ENCODE peak calls at places on chromosome 19, in four cellular contexts. A, O, Z and N are unnamed samples.

GRCh38 chr19:4896372-4896771 is 6.3 kb downstream of the ARRDC5 start:
- DNase-seq in A (no peak), O (no peak), Z (no peak), N (no peak)

GRCh38 chr19:1351324-1351947 is 32.3 kb upstream of the NDUFS7 start:
- DNase-seq in A (no peak), O (no peak), Z (no peak), N (no peak)

GRCh38 chr19:8640402-8641004 is 10.1 kb downstream of the NFILZ start:
- DNase-seq in A (peak; percentile 40), O (no peak), Z (no peak), N (peak; percentile 84)

GRCh38 chr19:13428352-13428751 is 77.9 kb downstream of the CACNA1A start:
- DNase-seq in A (no peak), O (no peak), Z (no peak), N (no peak)

GRCh38 chr19:4369888-4370260 is 26.5 kb downstream of the MPND start:
- DNase-seq in A (peak; percentile 51), O (no peak), Z (no peak), N (peak; percentile 70)

GRCh38 chr19:12833418-12833746 is 997 bp downstream of the RTBDN start:
- DNase-seq in A (no peak), O (no peak), Z (no peak), N (no peak)

GRCh38 chr19:7940841-7941240 is 2.6 kb downstream of the TIMM44 start:
- DNase-seq in A (no peak), O (no peak), Z (no peak), N (no peak)

GRCh38 chr19:51246153-51246552 is 4.7 kb upstream of the SIGLECL1 start:
- DNase-seq in A (no peak), O (no peak), Z (no peak), N (no peak)

GRCh38 chr19:17865364-17866311 is 5.9 kb downstream of the RPL18A start:
- DNase-seq in A (no peak), O (no peak), Z (no peak), N (no peak)

GRCh38 chr19:1941146-1942077 is at the start of gene CSNK1G2:
- DNase-seq in A (no peak), O (peak; percentile 42), Z (no peak), N (no peak)

GRCh38 chr19:45163751-45164150 is 3.0 kb upstream of the NKPD1 start:
- DNase-seq in A (no peak), O (no peak), Z (no peak), N (no peak)

GRCh38 chr19:1098177-1099051 is 3.2 kb upstream of the POLR2E start:
- DNase-seq in A (no peak), O (no peak), Z (no peak), N (peak; percentile 88)

GRCh38 chr19:15087182-15087581 is 5.2 kb downstream of the OR1I1 start:
- DNase-seq in A (no peak), O (no peak), Z (no peak), N (no peak)

GRCh38 chr19:55117636-55118391 is at the start of gene PPP1R12C:
- DNase-seq in A (peak; percentile 99), O (peak; percentile 99), Z (peak; percentile 92), N (peak; percentile 99)

GRCh38 chr19:38383743-38384142 is 4.1 kb downstream of the GGN start:
- DNase-seq in A (no peak), O (no peak), Z (no peak), N (no peak)

GRCh38 chr19:31883299-31883990 is 462.0 kb upstream of the ZNF507 start:
- DNase-seq in A (no peak), O (no peak), Z (no peak), N (no peak)

GRCh38 chr19:42422576-42423461 is 4.4 kb downstream of the LIPE start:
- DNase-seq in A (no peak), O (no peak), Z (no peak), N (no peak)

GRCh38 chr19:19226663-19227062 is 14.9 kb downstream of the NCAN start:
- DNase-seq in A (no peak), O (no peak), Z (no peak), N (no peak)

GRCh38 chr19:19224150-19224851 is 12.5 kb downstream of the NCAN start:
- DNase-seq in A (no peak), O (no peak), Z (no peak), N (no peak)

GRCh38 chr19:19223636-19224035 is 11.9 kb downstream of the NCAN start:
- DNase-seq in A (no peak), O (no peak), Z (no peak), N (no peak)

GRCh38 chr19:19226204-19226603 is 14.4 kb downstream of the NCAN start:
- DNase-seq in A (no peak), O (no peak), Z (no peak), N (no peak)

GRCh38 chr19:19224852-19225494 is 13.2 kb downstream of the NCAN start:
- DNase-seq in A (peak; percentile 51), O (peak; percentile 27), Z (peak; percentile 73), N (no peak)
- H3K4me3 ChIP-seq in A (peak overlapping the region; percentile 56), O (no peak overlapping the region), Z (peak overlapping the region; percentile 27), N (peak overlapping the region; percentile 52)

DNA sequence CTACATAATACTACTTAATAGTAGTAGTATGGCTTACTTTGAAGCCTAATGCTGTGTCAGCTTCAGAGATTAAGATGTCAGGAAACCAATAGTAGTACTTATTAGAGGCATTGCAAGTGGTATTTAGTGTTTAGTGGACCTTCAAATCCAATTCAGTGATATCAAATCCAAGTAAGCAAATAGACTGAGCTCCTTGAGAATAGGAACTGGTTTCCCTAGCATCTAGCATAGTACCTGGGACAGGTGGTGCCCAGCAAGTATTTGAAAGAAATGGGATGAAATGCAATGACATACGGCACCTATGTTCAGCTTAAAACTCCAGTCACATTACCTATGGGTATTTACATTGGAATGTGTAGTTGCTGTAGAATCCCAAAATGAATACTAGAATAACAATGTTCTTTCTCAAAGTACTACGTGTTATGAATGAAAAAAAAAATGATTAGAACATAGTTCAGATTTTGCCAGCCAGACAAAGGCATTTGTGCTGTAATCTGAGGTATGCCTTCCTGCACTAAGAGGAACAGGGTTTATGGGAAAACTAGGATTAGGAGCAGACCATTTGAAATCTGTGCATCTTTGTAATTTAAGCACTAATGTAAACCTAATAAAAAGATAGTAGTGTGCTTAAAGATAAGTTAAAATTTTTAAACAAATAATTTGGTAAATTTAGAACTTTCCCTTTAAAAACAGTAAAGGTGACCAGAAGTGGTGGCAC is 17.1 kb downstream of the LSM14A start:
- DNase-seq in A (no peak), O (no peak), Z (no peak), N (no peak)
- H3K27ac ChIP-seq in A (no peak overlapping the region), O (no peak overlapping the region), Z (no peak overlapping the region), N (no peak overlapping the region)

DNA sequence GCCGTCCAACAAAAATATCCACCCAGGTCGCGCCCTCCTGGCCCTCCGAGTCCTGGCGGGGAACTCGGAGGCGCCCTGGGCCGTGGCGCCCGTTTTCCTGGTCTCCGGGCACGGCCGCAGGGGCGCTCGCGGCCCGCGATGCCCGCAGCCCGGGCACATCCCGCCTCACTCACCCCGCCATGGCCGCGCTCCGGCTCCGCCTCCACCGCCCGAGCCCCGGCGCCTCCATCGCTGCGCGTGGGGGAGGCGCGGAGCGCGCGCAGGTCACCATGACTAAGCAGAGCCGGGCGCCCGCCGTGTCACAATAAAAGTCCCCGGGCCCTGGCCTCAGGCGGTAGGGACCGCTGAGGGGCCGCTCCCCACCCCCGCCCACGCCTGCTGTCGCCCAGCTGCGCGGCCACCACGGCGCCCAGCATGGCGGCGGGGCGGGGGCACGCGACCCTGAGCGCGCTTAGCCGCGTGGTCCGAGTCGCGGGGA is 593 bp downstream of the KEAP1 start:
- DNase-seq in A (peak; percentile 96), O (peak; percentile 91), Z (peak; percentile 73), N (peak; percentile 97)
- TF ChIP-seq POLR2A in A (peak; percentile 60), O (peak; percentile 61), Z (peak; percentile 69), N (peak; percentile 70)

DNA sequence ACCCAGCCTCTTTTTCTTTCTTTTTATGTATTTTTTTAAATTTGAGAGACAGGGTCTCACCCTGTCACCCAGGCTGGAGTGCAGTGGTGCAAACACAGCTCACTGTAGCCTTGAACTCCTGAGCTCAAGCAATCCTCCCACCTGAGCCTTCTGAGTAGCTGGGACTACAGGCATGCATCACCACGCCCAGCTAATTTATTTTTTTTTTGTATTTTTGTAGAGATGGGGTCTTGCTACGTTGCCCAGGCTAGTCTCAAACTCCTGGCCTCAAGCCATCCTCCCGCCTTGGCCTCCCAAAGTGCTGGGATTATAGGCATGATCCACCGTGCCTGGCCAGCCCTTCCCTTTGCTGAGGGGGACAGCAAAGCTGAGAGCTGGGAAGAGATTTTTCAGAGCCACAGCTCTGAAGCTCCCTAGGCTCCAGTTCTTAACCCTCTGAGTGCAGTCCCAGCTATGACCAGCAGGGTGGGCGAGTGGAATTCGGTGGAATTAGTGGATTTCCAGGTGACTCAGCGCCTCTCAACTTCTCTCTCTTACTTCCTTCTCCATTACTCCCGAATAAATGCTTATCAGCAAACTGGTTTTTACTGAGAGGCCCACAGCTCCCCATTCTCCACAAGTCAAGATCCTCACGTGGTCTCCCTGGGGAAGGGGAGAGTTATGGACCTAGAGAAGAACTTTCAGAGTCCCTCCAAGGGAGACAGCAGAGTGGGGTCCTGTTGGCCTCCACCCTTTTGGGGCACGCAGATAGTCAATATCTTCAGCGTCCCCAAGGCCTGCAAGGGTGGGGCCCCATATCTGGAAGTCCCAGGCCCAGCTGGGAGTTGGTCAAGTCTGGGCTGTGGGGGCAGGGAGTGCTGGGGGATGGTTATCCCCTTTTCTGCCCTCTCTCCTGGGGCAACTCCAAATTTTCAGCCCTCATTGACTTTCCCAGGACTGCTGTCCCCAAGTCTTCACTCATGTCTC is 1.2 kb downstream of the BLVRB start:
- DNase-seq in A (peak; percentile 82), O (peak; percentile 80), Z (no peak), N (peak; percentile 88)
- H3K4me3 ChIP-seq in A (peak overlapping the region; percentile 81), O (peak overlapping the region; percentile 70), Z (peak overlapping the region; percentile 47), N (peak overlapping the region; percentile 76)

DNA sequence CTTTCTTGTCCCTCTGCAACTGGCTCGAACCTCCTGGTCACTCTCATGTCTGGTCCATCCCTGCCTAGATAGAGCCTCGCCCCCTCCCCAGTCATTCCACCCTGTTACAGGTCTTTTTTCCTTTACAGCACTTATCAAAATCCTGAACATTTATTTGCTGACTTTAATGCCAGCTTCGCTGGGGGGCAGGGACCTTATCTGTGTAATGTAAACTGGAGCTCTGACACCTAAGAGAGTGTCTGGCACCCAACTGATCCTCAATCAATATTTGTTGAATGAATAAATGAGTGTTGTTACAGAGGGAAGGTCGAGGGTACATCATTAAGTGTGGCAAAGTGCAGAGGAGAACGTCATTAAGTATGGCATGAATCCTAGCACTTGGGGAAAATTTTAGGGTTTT is 16.7 kb downstream of the FAAP24 start:
- DNase-seq in A (no peak), O (no peak), Z (no peak), N (no peak)
- H3K27ac ChIP-seq in A (no peak overlapping the region), O (no peak overlapping the region), Z (no peak overlapping the region), N (no peak overlapping the region)

GRCh38 chr19:46610851-46611770 is 10.0 kb downstream of the CALM3 start:
- DNase-seq in A (no peak), O (no peak), Z (no peak), N (no peak)
- TF ChIP-seq POLR2A in A (no peak), O (no peak), Z (no peak), N (no peak)

GRCh38 chr19:16573296-16573695 is 1.1 kb upstream of the SLC35E1 start:
- DNase-seq in A (no peak), O (no peak), Z (no peak), N (no peak)

GRCh38 chr19:16571689-16572331 is 405 bp downstream of the SLC35E1 start:
- DNase-seq in A (no peak), O (no peak), Z (no peak), N (no peak)

GRCh38 chr19:16572332-16573211 is at the start of gene SLC35E1:
- DNase-seq in A (peak; percentile 95), O (peak; percentile 93), Z (peak; percentile 90), N (peak; percentile 97)

GRCh38 chr19:16575282-16575681 is 3.1 kb upstream of the SLC35E1 start:
- DNase-seq in A (no peak), O (no peak), Z (no peak), N (no peak)

GRCh38 chr19:16573925-16574324 is 1.7 kb upstream of the SLC35E1 start:
- DNase-seq in A (no peak), O (no peak), Z (no peak), N (no peak)
- H3K4me3 ChIP-seq in A (no peak overlapping the region), O (no peak overlapping the region), Z (no peak overlapping the region), N (peak overlapping the region; percentile 93)